ENCODE peak calls at places on chromosomes 4 and X, in five cellular contexts. T is right lobe of liver, M is body of pancreas, X is A549, V is heart left ventricle. E is an unnamed sample.

GRCh38 chr4:105147226-105148151 is 813 bp downstream of the TET2 start:
- ATAC-seq in X (peak; percentile 15), T (peak; percentile 23), V (no peak), M (peak; percentile 23), E (no peak)

GRCh38 chrX:48813605-48814004 is 11.7 kb downstream of the HDAC6 start:
- ATAC-seq in M (no peak), X (no peak), T (peak; percentile 31), V (no peak), E (no peak)

GRCh38 chrX:10167573-10167972 is 10.8 kb downstream of the CLCN4 start:
- ATAC-seq in T (no peak), M (no peak), V (no peak), X (no peak), E (no peak)

GRCh38 chr4:84484274-84484673 is 14.8 kb downstream of the NKX6-1 start:
- ATAC-seq in M (no peak), T (no peak), X (no peak), V (no peak), E (no peak)

GRCh38 chr4:55303818-55304217 is 42.2 kb upstream of the SRD5A3 start:
- ATAC-seq in M (no peak), V (peak; percentile 55), T (no peak), X (no peak), E (peak; percentile 43)

GRCh38 chrX:109656774-109657173 is 31.8 kb upstream of the KCNE5 start:
- ATAC-seq in T (no peak), V (no peak), M (no peak), X (no peak), E (no peak)

GRCh38 chr4:11074581-11075241 is 354.0 kb downstream of the HS3ST1 start:
- ATAC-seq in V (no peak), X (no peak), M (no peak), T (no peak), E (no peak)

GRCh38 chr4:1400861-1401408 is 5.3 kb downstream of the NKX1-1 start:
- ATAC-seq in V (no peak), T (no peak), M (no peak), X (peak; percentile 47), E (no peak)

GRCh38 chr4:25060586-25061340 is 30.0 kb upstream of the LGI2 start:
- ATAC-seq in T (no peak), X (no peak), M (no peak), V (peak; percentile 60), E (no peak)

GRCh38 chrX:154987940-154988339 is 34.6 kb downstream of the F8 start:
- ATAC-seq in X (no peak), V (no peak), M (peak; percentile 77), T (peak; percentile 75), E (no peak)

GRCh38 chrX:37912797-37913196 is 65.4 kb upstream of the DYNLT3 start:
- ATAC-seq in V (no peak), T (no peak), X (no peak), M (no peak), E (no peak)

GRCh38 chrX:437636-438390 is 51.1 kb upstream of the PPP2R3B start:
- ATAC-seq in X (no peak), T (peak; percentile 23), M (no peak), V (no peak), E (no peak)

GRCh38 chr4:115260195-115260594 is 146.8 kb upstream of the NDST4 start:
- ATAC-seq in V (no peak), X (no peak), M (no peak), T (no peak), E (no peak)

GRCh38 chr4:110224812-110225211 is 26.4 kb upstream of the ELOVL6 start:
- ATAC-seq in V (no peak), T (no peak), M (no peak), X (peak; percentile 59), E (no peak)

GRCh38 chr4:6426571-6427438 is 45.6 kb downstream of the PPP2R2C start:
- ATAC-seq in V (no peak), M (no peak), X (no peak), T (no peak), E (no peak)

GRCh38 chr4:182443070-182443469 is 199.9 kb downstream of the TENM3 start:
- ATAC-seq in V (no peak), M (no peak), X (no peak), T (no peak), E (no peak)

GRCh38 chr4:89296871-89297270 is 10.7 kb downstream of the GPRIN3 start:
- ATAC-seq in T (no peak), V (no peak), M (no peak), X (no peak), E (no peak)

GRCh38 chr4:140061883-140062282 is 92.1 kb downstream of the MAML3 start:
- ATAC-seq in X (peak; percentile 35), V (no peak), T (no peak), M (no peak), E (no peak)

GRCh38 chr4:23874536-23874901 is 15.3 kb downstream of the PPARGC1A start:
- ATAC-seq in X (no peak), T (peak; percentile 63), V (no peak), M (peak; percentile 52), E (no peak)

GRCh38 chr4:34138385-34138784 is 2105.9 kb downstream of the ARAP2 start:
- ATAC-seq in T (no peak), M (no peak), X (no peak), V (no peak), E (no peak)

GRCh38 chr4:96766359-96766758 is 926.5 kb downstream of the PDHA2 start:
- ATAC-seq in T (no peak), M (no peak), V (no peak), X (no peak), E (no peak)

GRCh38 chr4:73729534-73730165 is 10.7 kb upstream of the CXCL8 start:
- ATAC-seq in T (peak; percentile 97), V (peak; percentile 80), M (peak; percentile 87), X (peak; percentile 91), E (peak; percentile 86)

GRCh38 chr4:17618926-17619325 is 4.5 kb downstream of the MED28 start:
- ATAC-seq in V (no peak), T (no peak), M (no peak), X (no peak), E (no peak)

GRCh38 chr4:86451560-86452322 is 91.9 kb upstream of the MAPK10 start:
- ATAC-seq in T (no peak), V (no peak), M (no peak), X (no peak), E (peak; percentile 37)
- H3K4me3 ChIP-seq in T (peak overlapping the region; percentile 17), V (peak overlapping the region; percentile 49), M (no peak overlapping the region), X (no peak overlapping the region), E (peak overlapping the region; percentile 47)

GRCh38 chrX:23765868-23766267 is 17.1 kb upstream of the SAT1 start:
- ATAC-seq in X (peak; percentile 50), V (no peak), T (no peak), M (no peak), E (no peak)

GRCh38 chrX:23765449-23765848 is 17.5 kb upstream of the SAT1 start:
- ATAC-seq in X (peak; percentile 51), M (no peak), T (no peak), V (no peak), E (no peak)

GRCh38 chrX:23766650-23767551 is 16.1 kb upstream of the SAT1 start:
- ATAC-seq in M (peak; percentile 82), V (no peak), T (peak; percentile 29), X (peak; percentile 52), E (no peak)

GRCh38 chrX:23773601-23774175 is 9.3 kb upstream of the SAT1 start:
- ATAC-seq in V (no peak), M (peak; percentile 50), T (peak; percentile 61), X (no peak), E (no peak)

DNA sequence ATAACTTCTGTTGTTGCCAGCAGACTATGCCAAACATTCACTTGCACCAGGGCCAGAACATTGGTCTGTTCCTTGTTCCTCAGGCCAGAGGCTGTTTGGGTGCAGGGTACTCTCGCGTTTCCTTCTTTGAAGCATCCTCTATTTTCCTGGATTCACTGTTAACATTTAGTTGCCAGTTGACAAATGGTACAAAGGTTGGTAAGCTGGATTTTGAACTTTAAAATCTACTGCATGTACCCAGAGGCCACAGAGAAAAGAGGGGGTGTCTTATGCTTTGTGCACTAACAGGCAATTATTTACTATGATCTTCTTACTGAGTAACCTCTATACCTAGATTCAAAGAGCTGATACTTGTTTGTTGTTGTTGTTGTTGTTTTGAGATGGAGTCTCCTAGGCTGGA is 12.8 kb upstream of the SAT1 start:
- ATAC-seq in V (no peak), M (no peak), T (peak; percentile 67), X (no peak), E (no peak)
- H3K27ac ChIP-seq in V (no peak overlapping the region), M (no peak overlapping the region), T (no peak overlapping the region), X (peak overlapping the region; percentile 13), E (no peak overlapping the region)

DNA sequence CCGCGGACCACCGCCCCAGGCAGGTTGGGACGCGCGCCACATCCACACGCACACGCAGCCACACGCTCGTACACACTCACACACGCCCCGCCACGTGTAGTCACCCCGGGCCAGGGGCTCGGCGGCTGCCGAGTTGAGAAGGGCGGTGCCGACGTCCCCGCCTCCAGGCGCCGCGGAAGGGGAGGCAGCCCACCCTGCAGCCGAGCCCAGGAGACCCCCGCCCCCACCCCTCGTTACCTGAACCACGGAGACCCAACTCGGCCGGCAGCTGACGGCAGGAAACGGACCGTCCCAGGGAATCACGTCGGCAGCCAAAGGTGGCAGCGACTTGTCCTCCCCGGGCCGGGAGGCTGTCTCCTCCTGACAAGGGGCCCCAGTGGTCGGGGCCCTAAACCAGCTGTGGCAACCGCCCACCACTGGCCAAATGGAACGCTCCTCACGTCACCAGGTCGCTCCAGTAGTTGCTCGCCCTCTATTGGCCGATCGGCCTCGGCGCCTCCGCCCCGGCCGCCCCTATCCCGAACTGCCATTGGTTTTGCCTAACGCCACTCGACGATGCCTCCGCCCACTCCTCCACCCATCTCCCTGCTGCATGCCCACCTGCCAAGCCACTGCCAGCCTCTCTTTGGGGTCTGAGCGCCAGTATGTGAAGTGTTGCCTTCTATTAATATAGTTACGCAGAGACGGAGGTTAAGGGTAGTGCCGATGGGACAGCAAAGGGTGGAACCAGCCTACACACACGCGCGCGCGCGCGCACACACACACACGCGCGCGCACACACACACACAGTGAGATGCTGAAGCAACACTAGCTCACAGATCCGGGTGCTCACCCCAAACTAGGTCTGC is at the start of gene ZDHHC9:
- ATAC-seq in V (peak; percentile 92), T (peak; percentile 97), M (peak; percentile 97), X (peak; percentile 98), E (peak; percentile 96)
- TF ChIP-seq POLR2A in V (peak; percentile 47), T (peak; percentile 68), M (no peak), X (peak; percentile 32), E (peak; percentile 33)

GRCh38 chr4:54227261-54228063 is 1.6 kb upstream of the PDGFRA start:
- ATAC-seq in V (no peak), M (peak; percentile 3), X (peak; percentile 79), T (peak; percentile 49), E (peak; percentile 16)

GRCh38 chr4:54228563-54229501 is at the start of gene PDGFRA:
- ATAC-seq in V (peak; percentile 28), T (no peak), M (no peak), X (no peak), E (peak; percentile 55)

GRCh38 chr4:54226399-54227260 is 2.5 kb upstream of the PDGFRA start:
- ATAC-seq in V (peak; percentile 49), M (peak; percentile 25), X (no peak), T (no peak), E (peak; percentile 60)

GRCh38 chr4:54229631-54230478 is 762 bp downstream of the PDGFRA start:
- ATAC-seq in X (no peak), V (no peak), T (no peak), M (no peak), E (no peak)

DNA sequence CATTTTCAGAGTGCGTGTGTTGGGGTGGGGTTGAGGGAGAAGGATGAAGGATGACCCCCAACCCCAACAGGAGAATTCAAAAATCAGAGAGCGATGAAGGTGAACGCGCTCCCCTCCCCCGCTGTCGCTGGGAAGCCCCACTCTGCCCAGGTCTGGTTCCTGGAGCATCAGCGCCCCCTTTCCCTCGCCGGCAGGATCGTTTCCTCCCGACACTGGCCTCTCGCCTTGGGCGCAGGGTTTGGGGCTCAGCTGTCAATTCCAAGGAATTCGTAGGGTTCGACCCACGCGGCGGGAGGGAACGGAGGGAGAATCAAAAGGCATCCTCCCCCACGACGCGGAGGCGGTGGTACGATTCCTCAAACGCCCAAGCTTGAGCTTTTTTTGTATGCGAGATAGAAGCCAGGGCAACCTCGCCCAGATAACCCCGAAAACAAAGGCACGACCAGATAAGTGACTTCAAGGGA is 997 bp upstream of the PDGFRA start:
- ATAC-seq in M (peak; percentile 41), V (peak; percentile 63), X (peak; percentile 81), T (peak; percentile 74), E (peak; percentile 52)
- H3K4me3 ChIP-seq in M (no peak overlapping the region), V (peak overlapping the region; percentile 53), X (peak overlapping the region; percentile 47), T (peak overlapping the region; percentile 43), E (no peak overlapping the region)

E was measured in gastroesophageal sphincter.